ENCODE peak calls at places on chromosomes 4 and X, in five cellular contexts. V is AG09309, B is transverse colon, O is testis, U is prostate gland. N is an unnamed sample.
A peak's percentile ranks its signal among the peaks of the same experiment; 100 is the strongest.

GRCh38 chrX:71163010-71163409 is 18.4 kb downstream of the NLGN3 start:
- DNase-seq in V (no peak), B (no peak), O (no peak), U (no peak), N (no peak)

GRCh38 chr4:102503831-102504786 is 3.0 kb downstream of the NFKB1 start:
- DNase-seq in V (no peak), B (no peak), O (no peak), U (no peak), N (no peak)

GRCh38 chrX:33188286-33188685 is 23.1 kb downstream of the DMD start:
- DNase-seq in V (no peak), B (no peak), O (no peak), U (no peak), N (no peak)

GRCh38 chrX:5916945-5917344 is 311.7 kb downstream of the NLGN4X start:
- DNase-seq in V (no peak), B (no peak), O (no peak), U (no peak), N (no peak)

GRCh38 chr4:174156239-174156826 is 127.1 kb downstream of the FBXO8 start:
- DNase-seq in V (no peak), B (no peak), O (no peak), U (no peak), N (peak; percentile 25)

GRCh38 chr4:117134386-117134785 is 49.0 kb upstream of the TRAM1L1 start:
- DNase-seq in V (no peak), B (no peak), O (peak; percentile 39), U (no peak), N (peak; percentile 25)

GRCh38 chrX:22345884-22346283 is 73.2 kb downstream of the CBLL2 start:
- DNase-seq in V (no peak), B (no peak), O (no peak), U (no peak), N (no peak)

GRCh38 chr4:174674305-174674840 is 152.1 kb upstream of the HPGD start:
- DNase-seq in V (peak; percentile 10), B (no peak), O (no peak), U (no peak), N (no peak)

GRCh38 chr4:137981277-137981676 is 260.9 kb downstream of the SLC7A11 start:
- DNase-seq in V (no peak), B (no peak), O (no peak), U (no peak), N (no peak)

GRCh38 chr4:137980641-137981040 is 261.5 kb downstream of the SLC7A11 start:
- DNase-seq in V (no peak), B (no peak), O (no peak), U (no peak), N (no peak)
- TF ChIP-seq CTCF in V (no peak), B (no peak), O (no peak), U (no peak), N (no peak)

GRCh38 chr4:55395218-55395528 is 584 bp upstream of the TMEM165 start:
- DNase-seq in V (no peak), B (no peak), O (no peak), U (no peak), N (no peak)
- TF ChIP-seq CTCF in V (no peak), B (no peak), O (no peak), U (no peak), N (no peak)

DNA sequence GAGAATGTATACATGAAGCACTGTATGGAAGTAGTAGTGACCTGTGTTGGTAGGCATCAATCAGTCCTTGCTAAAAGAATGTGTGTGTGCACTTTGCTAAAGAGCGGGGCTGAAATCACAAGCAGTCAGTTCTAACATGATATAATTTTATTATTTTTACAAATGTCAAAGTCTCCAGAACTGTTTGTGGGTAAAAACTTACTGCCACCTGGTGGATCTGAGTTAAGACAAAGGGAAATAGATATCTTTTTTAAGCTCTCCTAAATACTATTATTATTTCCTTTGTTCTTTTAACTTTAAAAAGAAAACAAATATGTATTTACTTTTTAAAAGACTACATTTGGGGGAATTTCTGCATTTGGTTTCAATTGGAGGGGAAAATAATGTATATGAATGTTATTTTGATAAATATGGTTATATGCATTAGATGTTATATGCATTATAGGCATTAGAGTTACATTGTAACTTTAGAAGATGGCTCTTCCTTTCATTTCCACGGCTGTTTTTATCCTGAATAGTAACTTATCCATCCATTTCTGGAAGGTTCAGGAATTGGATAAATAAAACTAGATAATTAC is 7.8 kb upstream of the CLOCK start:
- DNase-seq in V (no peak), B (no peak), O (no peak), U (no peak), N (no peak)
- TF ChIP-seq CTCF in V (peak; percentile 51), B (peak; percentile 32), O (peak; percentile 47), U (peak; percentile 37), N (peak; percentile 54)

DNA sequence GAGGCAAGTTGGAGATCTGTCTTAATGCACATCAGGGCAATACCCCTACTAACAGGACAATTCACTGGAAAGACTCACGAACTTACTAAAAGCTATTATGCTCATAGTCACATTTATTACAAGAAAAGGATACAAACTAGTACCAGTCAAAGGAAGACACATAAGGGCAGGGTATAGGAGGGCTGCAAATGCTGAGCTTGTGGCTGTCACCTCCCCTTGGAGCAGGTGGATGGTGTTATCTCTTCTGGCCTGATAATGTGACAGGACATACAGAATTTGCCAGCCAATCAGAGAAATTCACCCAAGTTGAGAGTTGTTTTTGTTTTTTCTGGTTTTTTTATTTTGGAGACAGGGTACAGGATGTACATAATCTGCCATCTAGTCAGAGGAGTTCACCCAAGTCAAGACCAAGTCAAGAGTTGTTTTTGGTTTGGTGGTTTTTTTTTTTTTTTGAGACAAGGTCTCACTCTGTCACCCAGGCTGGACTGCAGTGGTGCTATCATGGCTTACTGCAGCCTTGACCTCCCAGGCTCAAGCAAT is 8.8 kb downstream of the HERC5 start:
- DNase-seq in V (no peak), B (no peak), O (no peak), U (no peak), N (no peak)
- TF ChIP-seq CTCF in V (no peak), B (no peak), O (no peak), U (no peak), N (no peak)

N was measured in LNCaP clone FGC.